ENCODE peak calls at places on chromosome 20, in four cellular contexts. S is trophoblast cell, F is IMR-90, C is neuronal stem cell. N is an unnamed sample. For H3K4me1, the result is how much of the 10 kb centered on the place peaks cover.

GRCh38 chr20:39326050-39326449 is 363.9 kb downstream of the DHX35 start:
- DNase-seq in S (no peak), F (no peak), C (no peak), N (no peak)

GRCh38 chr20:52425253-52425652 is 233.7 kb upstream of the ZFP64 start:
- DNase-seq in S (peak), F (peak), C (no peak), N (peak)

GRCh38 chr20:35145141-35145564 is 2.0 kb downstream of the EDEM2 start:
- DNase-seq in S (peak), F (peak), C (no peak), N (peak)

GRCh38 chr20:43590036-43590391 is 723 bp upstream of the IFT52 start:
- DNase-seq in S (no peak), F (no peak), C (no peak), N (no peak)

GRCh38 chr20:15654208-15654649 is 919.0 kb downstream of the KIF16B start:
- DNase-seq in S (peak), F (peak), C (peak), N (peak)

GRCh38 chr20:21519136-21519584 is 5.3 kb upstream of the NKX2-2 start:
- DNase-seq in S (no peak), F (no peak), C (no peak), N (no peak)

GRCh38 chr20:62192635-62193034 is 9.8 kb downstream of the MTG2 start:
- DNase-seq in S (no peak), F (no peak), C (no peak), N (no peak)

GRCh38 chr20:3172933-3173581 is at the start of gene LZTS3:
- DNase-seq in S (peak), F (peak), C (peak), N (peak)

GRCh38 chr20:2358006-2358405 is 22.7 kb upstream of the TGM6 start:
- DNase-seq in S (no peak), F (no peak), C (no peak), N (no peak)

GRCh38 chr20:62219992-62220665 is at the start of gene HRH3:
- DNase-seq in S (peak), F (no peak), C (peak), N (peak)

GRCh38 chr20:51404297-51405060 is 138.0 kb downstream of the NFATC2 start:
- DNase-seq in S (no peak), F (no peak), C (no peak), N (peak)

GRCh38 chr20:50226093-50226974 is 35.7 kb downstream of the CEBPB start:
- DNase-seq in S (peak), F (peak), C (no peak), N (peak)

GRCh38 chr20:47800619-47801018 is 15.3 kb upstream of the SULF2 start:
- DNase-seq in S (no peak), F (no peak), C (no peak), N (no peak)

GRCh38 chr20:50919567-50919966 is 11.7 kb downstream of the ADNP start:
- DNase-seq in S (peak), F (peak), C (no peak), N (peak)

GRCh38 chr20:47133809-47134456 is 222.6 kb downstream of the ZMYND8 start:
- DNase-seq in S (peak), F (peak), C (no peak), N (peak)

GRCh38 chr20:57685134-57685851 is 24.5 kb downstream of the PMEPA1 start:
- DNase-seq in S (peak), F (no peak), C (no peak), N (no peak)

DNA sequence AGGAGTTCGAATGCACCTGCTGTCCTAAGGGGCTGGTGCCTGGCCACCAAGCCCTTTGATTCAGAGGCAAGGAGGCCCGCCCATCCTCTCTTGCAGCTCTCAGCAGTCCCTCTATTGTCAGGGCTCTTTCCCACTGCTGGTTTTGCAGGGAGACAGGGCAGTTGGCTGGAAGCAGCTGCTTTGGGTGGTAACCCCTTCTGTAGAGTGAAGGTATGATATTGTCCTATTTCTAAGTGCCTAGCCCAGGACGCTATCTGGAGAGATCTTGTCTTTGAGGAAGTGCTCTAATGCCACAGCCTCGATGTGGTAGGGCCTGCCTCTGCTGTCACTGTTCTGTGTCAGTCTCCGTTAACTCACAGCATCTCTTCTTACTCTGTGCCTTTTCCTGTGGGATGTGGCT is 5.6 kb downstream of the PLCG1 start:
- DNase-seq in S (no peak), F (no peak), C (no peak), N (no peak)
- H3K4me1 ChIP-seq in S (under half), F (under half), C (under half), N (under half)

GRCh38 chr20:25601659-25602058 is 16.3 kb upstream of the NINL start:
- DNase-seq in S (no peak), F (no peak), C (no peak), N (no peak)
- H2AK5ac ChIP-seq in S (no peak), F (no peak), C (no peak), N (no peak)

GRCh38 chr20:63531686-63532448 is 5.3 kb downstream of the PTK6 start:
- DNase-seq in S (no peak), F (no peak), C (no peak), N (peak)

GRCh38 chr20:63530788-63531160 is 6.4 kb downstream of the PTK6 start:
- DNase-seq in S (no peak), F (no peak), C (no peak), N (no peak)

GRCh38 chr20:63527184-63527583 is 6.6 kb downstream of the PPDPF start:
- DNase-seq in S (no peak), F (no peak), C (no peak), N (no peak)

GRCh38 chr20:63529861-63530787 is 7.1 kb downstream of the PTK6 start:
- DNase-seq in S (no peak), F (no peak), C (no peak), N (no peak)

DNA sequence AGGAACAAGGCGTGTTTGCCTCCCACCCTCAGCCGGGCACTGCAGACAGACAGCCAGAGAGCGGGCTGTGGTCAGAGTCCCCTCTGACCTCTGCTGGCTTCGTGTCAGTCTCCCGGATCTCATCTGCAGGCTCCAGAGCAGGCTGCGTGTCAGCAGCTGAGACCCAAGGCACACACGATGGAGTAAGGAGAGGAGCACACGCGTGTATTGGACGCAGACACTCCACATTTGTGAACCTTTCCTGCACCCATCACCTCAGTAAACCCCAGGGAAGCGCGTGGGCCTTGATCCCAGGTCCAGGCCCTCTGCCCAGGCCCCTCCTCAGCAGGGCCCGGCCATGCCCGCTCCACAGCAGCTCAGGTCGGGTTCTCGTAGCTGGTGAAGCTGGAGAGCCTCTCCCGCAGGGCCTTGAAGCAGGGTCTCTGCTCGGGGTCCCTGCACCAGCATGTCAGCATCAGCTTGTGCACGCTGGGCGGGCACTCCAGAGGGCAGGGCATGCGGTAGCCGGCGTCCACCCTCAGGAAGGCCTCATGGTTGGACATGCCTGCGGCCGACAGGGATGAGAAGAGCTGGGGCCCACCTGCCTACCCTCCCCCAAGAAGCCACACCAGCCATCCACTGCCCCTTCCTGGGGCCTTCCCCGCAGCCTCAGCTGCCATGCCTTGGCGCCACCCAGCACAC is 7.9 kb downstream of the PTK6 start:
- DNase-seq in S (no peak), F (no peak), C (no peak), N (no peak)
- H4K8ac ChIP-seq in S (no peak), F (no peak), C (no peak), N (no peak)

DNA sequence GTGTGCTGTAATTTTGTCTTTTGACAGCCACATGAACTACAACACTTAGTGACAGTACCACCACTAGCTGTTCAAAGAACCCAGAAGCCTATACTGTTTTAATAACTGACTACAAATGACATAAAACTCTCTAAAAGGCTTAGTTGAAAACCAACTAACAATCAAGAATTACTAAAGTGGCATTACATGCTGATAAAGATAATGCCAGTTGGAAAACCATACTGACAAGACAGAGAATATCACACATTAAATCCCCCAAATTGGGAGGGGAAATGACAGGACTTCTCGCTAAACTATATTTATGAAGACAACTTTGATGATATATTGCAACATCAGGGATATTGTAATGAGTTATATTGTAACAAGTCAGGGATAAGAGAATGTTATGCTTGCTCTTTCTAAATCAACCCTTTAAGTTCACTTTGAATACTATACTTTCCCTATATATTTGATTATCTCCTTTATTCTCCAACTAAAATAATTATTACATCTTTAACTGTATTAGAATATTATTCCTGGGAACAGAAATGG is 6.2 kb downstream of the NCOA5 start:
- DNase-seq in S (no peak), F (no peak), C (no peak), N (no peak)
- H3K4me1 ChIP-seq in S (under half), F (under half), C (under half), N (under half)

DNA sequence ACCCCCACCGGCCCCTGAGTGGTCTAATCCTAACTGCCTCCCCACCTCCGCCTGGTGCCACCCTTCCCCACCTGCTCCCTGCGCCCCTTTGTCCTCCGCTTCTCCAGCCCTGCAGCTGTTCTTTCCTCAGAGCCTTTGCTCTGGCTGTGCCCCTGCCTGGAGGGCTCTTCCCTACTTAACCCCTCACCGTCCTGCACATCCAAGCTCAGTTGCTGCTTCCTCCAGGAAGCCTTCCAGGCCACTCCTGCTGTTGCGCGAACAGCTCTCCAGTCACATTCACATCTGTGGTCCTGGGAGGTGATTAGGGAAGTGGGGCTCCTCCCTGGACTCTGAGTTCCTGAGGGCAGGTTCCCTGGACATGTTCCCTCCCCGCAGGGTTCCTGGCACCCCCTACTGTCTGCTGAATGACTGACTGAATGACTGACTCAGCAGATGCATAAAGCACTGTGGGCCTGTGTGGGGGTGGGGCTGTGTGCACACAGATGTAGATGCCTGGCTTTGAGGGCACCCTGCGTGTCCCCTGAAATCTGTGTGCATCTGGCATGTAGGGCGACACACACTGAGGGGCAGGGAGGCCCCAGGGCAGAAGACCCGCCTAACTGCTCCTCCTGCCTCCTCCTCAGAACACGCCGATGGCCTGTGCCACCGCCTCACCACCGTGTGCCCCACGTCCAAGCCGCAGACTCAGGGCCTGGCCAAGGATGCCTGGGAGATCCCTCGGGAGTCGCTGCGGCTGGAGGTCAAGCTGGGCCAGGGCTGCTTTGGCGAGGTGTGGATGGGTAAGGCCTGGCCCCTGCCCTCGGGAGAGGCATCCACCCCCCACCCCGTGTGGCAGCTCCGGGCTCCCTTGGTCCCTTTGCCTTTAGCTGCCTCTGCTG is 51.4 kb downstream of the SRC start:
- DNase-seq in S (no peak), F (no peak), C (no peak), N (no peak)
- H2AK5ac ChIP-seq in S (no peak), F (no peak), C (peak), N (no peak)

GRCh38 chr20:17568972-17569471 is 853 bp upstream of the DSTN start:
- DNase-seq in S (peak), F (peak), C (peak), N (peak)
- H4K8ac ChIP-seq in S (peak), F (peak), C (no peak), N (no peak)

GRCh38 chr20:53736757-53737403 is 143.2 kb upstream of the ZNF217 start:
- DNase-seq in S (peak), F (peak), C (no peak), N (peak)
- H3K4me1 ChIP-seq in S (under half), F (under half), C (half or more), N (under half)

DNA sequence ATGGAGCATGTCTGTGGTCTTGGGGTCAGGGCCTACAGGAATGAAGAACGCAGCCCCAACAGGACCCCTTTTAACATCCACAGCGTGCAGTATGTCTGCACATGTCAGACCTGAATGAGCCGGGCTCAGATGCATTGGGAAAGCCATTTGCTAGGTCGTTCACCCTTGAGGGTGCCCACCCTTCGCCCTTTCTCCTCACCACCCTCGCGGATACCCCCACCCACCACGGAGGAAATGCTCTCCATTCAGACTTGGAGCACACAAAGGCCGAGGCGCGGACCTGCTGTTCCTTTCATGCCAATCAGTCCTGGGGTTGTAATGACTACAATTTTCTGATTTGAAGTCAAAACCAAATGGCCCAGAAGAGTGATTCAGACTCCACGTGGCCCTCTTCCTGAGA is 62.7 kb downstream of the EDN3 start:
- DNase-seq in S (no peak), F (no peak), C (peak), N (no peak)
- H2AK5ac ChIP-seq in S (no peak), F (no peak), C (no peak), N (no peak)

GRCh38 chr20:33666293-33667244 is at the start of gene ACTL10:
- DNase-seq in S (peak), F (peak), C (peak), N (no peak)
- H4K8ac ChIP-seq in S (no peak), F (peak), C (no peak), N (no peak)